ENCODE peak calls at places on chromosomes 1 and 21, in four cellular contexts. U is right lobe of liver, H is A549, N is stomach. P is an unnamed sample.

GRCh38 chr1:248918126-248918525 is 12.1 kb downstream of the PGBD2 start:
- DNase-seq in U (no peak), H (no peak), N (no peak), P (no peak)

GRCh38 chr1:34982820-34983376 is 2.2 kb downstream of the TMEM35B start:
- DNase-seq in U (no peak), H (no peak), N (no peak), P (no peak)

GRCh38 chr1:68409426-68409825 is 40.3 kb downstream of the RPE65 start:
- DNase-seq in U (no peak), H (no peak), N (no peak), P (no peak)

GRCh38 chr1:9561429-9561828 is 22.2 kb downstream of the SLC25A33 start:
- DNase-seq in U (no peak), H (peak; percentile 73), N (no peak), P (peak; percentile 34)

GRCh38 chr1:156371553-156372264 is 2.7 kb downstream of the RHBG start:
- DNase-seq in U (peak; percentile 61), H (no peak), N (no peak), P (no peak)

GRCh38 chr21:44656868-44657267 is 864 bp upstream of the KRTAP12-3 start:
- DNase-seq in U (no peak), H (no peak), N (no peak), P (no peak)

GRCh38 chr1:162230096-162230495 is 146.6 kb downstream of the SPATA46 start:
- DNase-seq in U (peak; percentile 29), H (peak; percentile 9), N (peak; percentile 62), P (peak; percentile 39)

GRCh38 chr1:47593001-47593568 is 155.2 kb downstream of the FOXD2 start:
- DNase-seq in U (no peak), H (no peak), N (no peak), P (no peak)

GRCh38 chr1:223886516-223886921 is 40.8 kb upstream of the TP53BP2 start:
- DNase-seq in U (peak; percentile 41), H (no peak), N (no peak), P (no peak)

GRCh38 chr1:231161711-231162299 is at the start of gene TRIM67:
- DNase-seq in U (peak; percentile 21), H (peak; percentile 29), N (no peak), P (no peak)

GRCh38 chr1:85464497-85465098 is 361 bp downstream of the DDAH1 start:
- DNase-seq in U (peak; percentile 81), H (peak; percentile 55), N (peak; percentile 68), P (peak; percentile 29)

GRCh38 chr1:54782588-54782987 is 18.3 kb upstream of the PARS2 start:
- DNase-seq in U (no peak), H (no peak), N (no peak), P (no peak)

GRCh38 chr21:33105088-33105487 is 35.1 kb downstream of the OLIG1 start:
- DNase-seq in U (no peak), H (no peak), N (no peak), P (no peak)

GRCh38 chr1:172469717-172470116 is 25.8 kb upstream of the PIGC start:
- DNase-seq in U (no peak), H (no peak), N (no peak), P (no peak)

GRCh38 chr1:66840929-66841328 is 39.9 kb upstream of the INSL5 start:
- DNase-seq in U (no peak), H (no peak), N (no peak), P (no peak)

GRCh38 chr1:91335607-91336006 is 69.0 kb downstream of the HFM1 start:
- DNase-seq in U (no peak), H (no peak), N (no peak), P (no peak)

GRCh38 chr1:215539803-215540575 is 27.1 kb upstream of the KCTD3 start:
- DNase-seq in U (no peak), H (no peak), N (peak; percentile 39), P (peak; percentile 85)

GRCh38 chr1:44154665-44155064 is 13.2 kb upstream of the KLF18 start:
- DNase-seq in U (no peak), H (peak; percentile 80), N (no peak), P (no peak)

GRCh38 chr1:5890346-5891106 is 101.7 kb downstream of the NPHP4 start:
- DNase-seq in U (no peak), H (no peak), N (no peak), P (no peak)

GRCh38 chr1:12549460-12550349 is 68.3 kb downstream of the DHRS3 start:
- DNase-seq in U (peak; percentile 71), H (peak; percentile 92), N (peak; percentile 75), P (peak; percentile 83)

GRCh38 chr1:15834406-15835204 is 12.9 kb upstream of the SPEN start:
- DNase-seq in U (peak; percentile 91), H (peak; percentile 90), N (peak; percentile 90), P (peak; percentile 87)
- TF ChIP-seq POLR2A in U (peak; percentile 81), H (peak; percentile 63), N (no peak), P (peak; percentile 75)

GRCh38 chr1:226739696-226740065 is 599 bp upstream of the ITPKB start:
- DNase-seq in U (no peak), H (no peak), N (no peak), P (no peak)

GRCh38 chr1:226736908-226737818 is 1.9 kb downstream of the ITPKB start:
- DNase-seq in U (peak; percentile 39), H (no peak), N (peak; percentile 47), P (peak; percentile 40)

GRCh38 chr1:226737819-226738420 is 1.2 kb downstream of the ITPKB start:
- DNase-seq in U (peak; percentile 54), H (peak; percentile 27), N (peak; percentile 54), P (peak; percentile 37)

GRCh38 chr1:226738995-226739695 is at the start of gene ITPKB:
- DNase-seq in U (peak; percentile 42), H (peak; percentile 44), N (peak; percentile 56), P (peak; percentile 77)

GRCh38 chr1:226738421-226738994 is 574 bp downstream of the ITPKB start:
- DNase-seq in U (peak; percentile 46), H (peak; percentile 44), N (peak; percentile 37), P (no peak)
- TF ChIP-seq CTCF in U (no peak), H (no peak), N (no peak), P (no peak)

DNA sequence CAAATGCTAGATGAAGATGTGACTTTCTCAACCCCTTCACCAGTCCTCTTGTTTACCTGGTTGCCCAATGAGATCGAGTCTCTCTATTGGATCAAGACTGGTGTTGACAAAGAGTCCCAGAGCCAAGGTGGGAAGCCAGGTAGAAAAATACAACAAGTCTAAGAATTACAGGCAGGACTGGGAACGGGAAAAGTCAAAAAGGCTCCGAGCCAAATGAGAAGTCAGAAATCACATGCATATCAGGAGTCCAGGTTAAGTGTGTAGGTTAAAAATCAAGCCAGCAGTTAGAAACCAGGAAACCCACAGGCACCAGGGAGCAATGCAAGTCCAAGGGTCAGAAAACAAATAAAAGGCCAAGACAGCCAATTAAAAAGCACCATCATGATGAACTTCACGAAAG is 27.4 kb upstream of the DUSP23 start:
- DNase-seq in U (peak; percentile 27), H (no peak), N (no peak), P (no peak)
- TF ChIP-seq POLR2A in U (no peak), H (no peak), N (no peak), P (no peak)

GRCh38 chr21:15793547-15794235 is 63.9 kb downstream of the USP25 start:
- DNase-seq in U (no peak), H (no peak), N (no peak), P (no peak)

GRCh38 chr21:15797577-15798363 is 68.0 kb downstream of the USP25 start:
- DNase-seq in U (no peak), H (no peak), N (no peak), P (no peak)

GRCh38 chr21:15793109-15793508 is 63.3 kb downstream of the USP25 start:
- DNase-seq in U (no peak), H (no peak), N (no peak), P (no peak)

GRCh38 chr21:15795533-15795932 is 65.8 kb downstream of the USP25 start:
- DNase-seq in U (no peak), H (no peak), N (no peak), P (no peak)

DNA sequence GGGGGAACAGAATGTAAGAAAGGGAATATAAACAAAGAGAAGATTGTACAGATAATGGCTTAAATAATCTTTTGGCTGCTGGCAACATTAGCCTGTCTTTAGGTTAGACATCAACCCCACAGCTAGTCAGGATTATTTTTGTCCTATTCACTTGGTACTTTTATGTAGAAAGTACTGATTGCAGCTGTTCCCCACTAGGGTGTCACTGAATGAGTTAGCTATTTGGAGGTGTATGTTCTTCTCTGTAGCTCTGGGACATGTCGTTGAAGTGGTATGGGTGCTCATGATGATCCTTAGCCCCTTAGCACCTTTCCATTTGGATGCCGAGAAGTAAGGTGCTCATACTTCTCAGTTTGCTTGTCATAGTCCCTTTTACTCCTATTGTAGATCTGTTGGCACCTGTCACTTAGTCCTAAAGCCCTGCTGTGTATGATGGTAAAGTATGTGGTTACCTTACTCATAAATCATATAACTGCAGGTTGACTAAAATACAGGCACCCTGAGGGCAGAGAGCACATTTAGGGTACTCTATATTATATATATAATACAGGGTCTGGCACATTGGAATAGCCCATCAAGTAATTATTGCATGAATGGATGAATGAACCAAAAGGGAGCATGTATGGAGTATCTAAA is 64.6 kb downstream of the USP25 start:
- DNase-seq in U (no peak), H (no peak), N (no peak), P (no peak)
- TF ChIP-seq CTCF in U (no peak), H (no peak), N (no peak), P (no peak)

P was measured in prostate gland.